ENCODE peak calls at places on chromosomes 5 and 9, in seven cellular contexts. G, V, I, Y, X, H and B are unnamed samples.

GRCh38 chr5:132365213-132365612 is 4.3 kb upstream of the SLC22A5 start:
- DNase-seq in G (peak; percentile 95), Y (no peak), H (no peak), X (no peak), V (peak; percentile 92), I (no peak), B (peak; percentile 80)

GRCh38 chr9:92414566-92414965 is 9.7 kb downstream of the OMD start:
- DNase-seq in Y (no peak), X (no peak), H (no peak), G (no peak), V (no peak), I (no peak), B (no peak)

GRCh38 chr9:3887121-3887797 is 361.5 kb upstream of the RFX3 start:
- DNase-seq in Y (no peak), I (no peak), H (no peak), G (no peak), X (no peak), V (no peak), B (no peak)

GRCh38 chr9:89353989-89354388 is 35.7 kb downstream of the SECISBP2 start:
- DNase-seq in H (no peak), I (no peak), G (no peak), X (no peak), V (no peak), Y (no peak), B (no peak)

GRCh38 chr5:107400328-107400727 is 270.4 kb downstream of the EFNA5 start:
- DNase-seq in G (no peak), I (no peak), H (no peak), Y (no peak), V (no peak), X (no peak), B (no peak)

GRCh38 chr5:86143837-86144236 is 473.9 kb upstream of the COX7C start:
- DNase-seq in Y (no peak), V (no peak), G (no peak), H (peak; percentile 41), X (no peak), I (no peak), B (no peak)

GRCh38 chr5:150352531-150353394 is 4.7 kb upstream of the TCOF1 start:
- DNase-seq in X (no peak), G (no peak), I (no peak), Y (no peak), V (no peak), H (no peak), B (no peak)

GRCh38 chr9:97558701-97559101 is 57.2 kb downstream of the TMOD1 start:
- DNase-seq in Y (no peak), I (no peak), V (no peak), X (no peak), G (no peak), H (no peak), B (no peak)

GRCh38 chr9:110058304-110058953 is 149.5 kb downstream of the C9orf152 start:
- DNase-seq in Y (peak; percentile 40), I (no peak), H (no peak), G (peak; percentile 78), X (no peak), V (peak; percentile 82), B (peak; percentile 87)

GRCh38 chr9:91681461-91682305 is 258.1 kb upstream of the NFIL3 start:
- DNase-seq in X (peak; percentile 33), V (peak; percentile 81), Y (peak; percentile 89), H (peak; percentile 85), I (peak; percentile 85), G (peak; percentile 58), B (peak; percentile 60)

GRCh38 chr9:124786881-124787573 is 10.1 kb downstream of the OLFML2A start:
- DNase-seq in Y (no peak), X (no peak), H (no peak), G (no peak), V (no peak), I (no peak), B (no peak)

GRCh38 chr5:154285661-154286408 is 95.3 kb downstream of the GALNT10 start:
- DNase-seq in X (no peak), Y (no peak), I (no peak), H (no peak), G (peak; percentile 86), V (peak; percentile 52), B (peak; percentile 47)

GRCh38 chr5:62197697-62198096 is 108.3 kb upstream of the KIF2A start:
- DNase-seq in V (no peak), X (no peak), G (no peak), I (no peak), H (no peak), Y (no peak), B (no peak)

GRCh38 chr9:10250200-10250599 is 362.6 kb downstream of the PTPRD start:
- DNase-seq in G (no peak), X (no peak), H (no peak), V (no peak), I (no peak), Y (no peak), B (peak; percentile 33)

GRCh38 chr5:78162253-78162862 is 132.1 kb downstream of the AP3B1 start:
- DNase-seq in H (no peak), X (no peak), V (peak; percentile 4), I (no peak), G (peak; percentile 57), Y (no peak), B (peak; percentile 55)

GRCh38 chr5:50694027-50694590 is 27.7 kb downstream of the PARP8 start:
- DNase-seq in H (no peak), I (no peak), G (no peak), V (no peak), Y (no peak), X (no peak), B (peak; percentile 18)

GRCh38 chr9:136839229-136840139 is 2.8 kb upstream of the AJM1 start:
- DNase-seq in H (no peak), Y (no peak), G (no peak), X (no peak), I (no peak), V (no peak), B (no peak)

GRCh38 chr5:57298295-57298984 is 124.6 kb downstream of the GPBP1 start:
- DNase-seq in X (peak; percentile 73), I (peak; percentile 88), G (peak; percentile 85), H (peak; percentile 60), V (peak; percentile 76), Y (peak; percentile 80), B (peak; percentile 89)

GRCh38 chr5:147427784-147428401 is 82.0 kb downstream of the DPYSL3 start:
- DNase-seq in G (no peak), Y (no peak), X (no peak), I (no peak), V (no peak), H (no peak), B (peak; percentile 60)

GRCh38 chr9:1460143-1460769 is 410.1 kb downstream of the DMRT2 start:
- DNase-seq in Y (no peak), I (no peak), X (no peak), V (peak; percentile 8), H (no peak), G (peak; percentile 13), B (peak; percentile 59)

GRCh38 chr5:67030289-67031069 is 166.1 kb downstream of the CD180 start:
- DNase-seq in V (no peak), G (no peak), Y (no peak), X (no peak), H (no peak), I (no peak), B (no peak)

GRCh38 chr5:142171270-142171669 is 62.7 kb downstream of the NDFIP1 start:
- DNase-seq in G (no peak), I (no peak), H (no peak), X (no peak), V (no peak), Y (no peak), B (peak; percentile 19)
- TF ChIP-seq CTCF in G (no peak), I (no peak), H (no peak), X (no peak), V (no peak), Y (no peak), B (peak; percentile 20)

DNA sequence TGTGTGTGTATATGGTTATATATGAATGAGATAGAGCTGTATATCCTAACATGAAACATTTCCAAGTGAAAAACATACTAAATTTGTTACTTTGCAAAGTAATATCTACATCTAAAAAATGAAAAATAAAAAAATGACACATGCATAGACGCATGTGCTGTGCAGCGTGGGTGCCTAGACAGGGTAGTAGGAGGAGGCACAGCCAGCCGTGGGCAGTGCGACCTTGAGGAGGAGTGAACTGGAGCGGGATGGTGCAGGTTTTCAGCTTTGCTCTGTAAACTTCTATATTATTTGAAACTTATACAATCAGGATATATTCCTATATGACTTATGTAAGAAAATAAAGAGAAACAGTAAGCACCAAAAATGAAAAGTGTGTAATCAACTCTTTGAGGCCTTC is 15.0 kb upstream of the GLRX start:
- DNase-seq in X (no peak), H (no peak), Y (no peak), G (no peak), I (no peak), V (no peak), B (no peak)
- TF ChIP-seq CTCF in X (no peak), H (no peak), Y (no peak), G (no peak), I (no peak), V (no peak), B (no peak)

DNA sequence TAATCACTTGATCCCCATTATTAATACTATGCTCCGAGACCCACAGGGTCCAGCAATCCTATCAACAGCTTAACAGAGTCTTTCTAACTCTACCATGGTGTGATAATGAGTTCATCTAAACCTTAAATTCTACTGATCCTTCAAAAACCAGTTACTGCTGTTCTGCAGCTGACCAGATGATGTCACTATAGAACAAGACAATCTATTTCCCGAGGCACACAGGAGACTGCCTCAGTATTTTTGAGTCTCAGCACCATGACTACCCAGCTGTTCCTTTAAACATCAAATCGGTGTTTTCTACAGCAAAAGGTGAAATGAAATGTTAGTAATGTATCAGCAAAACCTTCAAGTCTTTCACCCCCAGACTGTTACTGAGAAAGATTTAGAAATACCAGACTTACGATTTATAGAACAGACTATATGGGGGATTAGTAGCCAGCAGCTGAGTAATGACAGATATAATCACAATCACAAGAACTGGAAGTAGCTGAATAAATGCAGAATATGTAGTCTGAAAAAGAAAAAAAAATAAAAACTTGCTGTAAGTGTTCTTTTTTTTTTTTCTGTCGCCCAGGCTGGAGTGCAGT is 16.9 kb downstream of the DNAJC18 start:
- DNase-seq in X (no peak), Y (no peak), H (no peak), G (peak; percentile 69), I (no peak), V (peak; percentile 84), B (peak; percentile 84)
- TF ChIP-seq CTCF in X (peak; percentile 82), Y (peak; percentile 64), H (peak; percentile 86), G (peak; percentile 95), I (peak; percentile 38), V (peak; percentile 97), B (peak; percentile 93)

DNA sequence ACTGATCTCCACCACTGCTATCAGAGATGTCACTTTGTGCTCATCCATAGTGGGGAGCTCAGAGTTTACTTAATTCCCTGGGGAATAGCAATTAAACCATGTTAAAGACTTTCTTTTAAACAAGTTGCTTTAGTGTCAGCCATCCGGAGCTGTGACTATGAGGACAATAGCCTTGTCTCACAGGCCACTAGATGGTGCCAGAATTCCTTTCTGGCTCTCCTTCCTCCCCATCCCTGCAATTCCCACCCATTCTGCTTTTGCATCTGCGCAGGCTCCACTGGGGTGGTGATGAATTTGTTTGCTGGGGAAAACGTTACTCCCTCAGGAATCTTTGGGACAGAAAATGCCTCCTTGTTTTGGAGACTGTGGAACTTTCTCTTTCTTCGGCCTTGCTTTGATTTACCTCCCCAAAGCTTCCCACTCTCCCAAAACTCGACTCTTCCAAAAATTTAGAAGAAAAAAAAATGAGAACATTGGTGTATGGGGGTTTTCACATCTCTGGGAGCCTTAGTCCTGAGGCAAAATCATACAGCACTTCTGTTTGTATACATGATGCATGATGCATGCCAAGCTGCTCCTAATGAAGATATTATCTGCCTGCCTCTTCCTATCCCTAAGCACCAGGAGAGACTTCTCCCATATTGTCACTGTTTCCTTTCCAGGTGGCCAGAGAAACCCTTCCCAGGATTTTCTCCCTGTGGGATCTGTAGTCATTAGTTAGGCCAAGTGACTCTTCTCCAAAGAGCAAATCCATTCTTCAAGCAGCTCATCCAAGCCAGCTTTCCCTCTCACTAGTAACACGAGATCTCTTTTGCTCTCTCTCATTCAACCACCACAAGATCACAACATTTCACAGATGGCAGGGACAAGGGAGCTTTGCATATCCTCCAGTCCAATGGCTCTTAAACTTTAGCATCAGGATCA is 466.1 kb downstream of the TLR4 start:
- DNase-seq in H (no peak), I (peak; percentile 39), X (no peak), V (peak; percentile 51), G (peak; percentile 63), Y (peak; percentile 64), B (peak; percentile 78)
- TF ChIP-seq CTCF in H (peak; percentile 45), I (peak; percentile 34), X (peak; percentile 15), V (peak; percentile 86), G (peak; percentile 79), Y (peak; percentile 61), B (peak; percentile 73)